ENCODE peak calls at places on chromosomes 11 and 22, in seven cellular contexts. V is amniotic stem cell, W is NCI-H2107, S is mammary epithelial cell, Q is NCI-H510A treated with DMSO at 0.1 percent for 48 hours, I is foreskin melanocyte, U is epithelial cell of esophagus. D is an unnamed sample.

GRCh38 chr11:75659836-75660235 is 9.0 kb downstream of the MAP6 start:
- DNase-seq in V (no peak), W (no peak), S (no peak), Q (no peak), I (no peak), U (no peak), D (no peak)

GRCh38 chr22:26362471-26362870 is 66.6 kb upstream of the ASPHD2 start:
- DNase-seq in V (no peak), W (no peak), S (peak), Q (no peak), I (no peak), U (peak), D (no peak)

GRCh38 chr22:43293259-43293658 is 49.9 kb downstream of the SCUBE1 start:
- DNase-seq in V (no peak), W (no peak), S (no peak), Q (no peak), I (peak), U (peak), D (peak)

GRCh38 chr11:122229611-122230386 is 113.8 kb upstream of the BLID start:
- DNase-seq in V (no peak), W (peak), S (no peak), Q (no peak), I (no peak), U (no peak), D (no peak)

GRCh38 chr11:50037282-50037681 is 4.6 kb downstream of the OR4C45 start:
- DNase-seq in V (no peak), W (no peak), S (no peak), Q (no peak), I (no peak), U (peak), D (peak)

GRCh38 chr11:96337541-96338530 is 5.2 kb downstream of the MAML2 start:
- DNase-seq in V (no peak), W (no peak), S (no peak), Q (no peak), I (no peak), U (peak), D (no peak)

GRCh38 chr11:13016415-13016814 is 7.3 kb downstream of the RASSF10 start:
- DNase-seq in V (no peak), W (no peak), S (peak), Q (peak), I (no peak), U (peak), D (peak)

GRCh38 chr22:19825904-19826618 is 28.6 kb downstream of the GNB1L start:
- DNase-seq in V (no peak), W (no peak), S (no peak), Q (no peak), I (no peak), U (no peak), D (no peak)

GRCh38 chr11:66686801-66687750 is 9.4 kb upstream of the RBM4B start:
- DNase-seq in V (no peak), W (no peak), S (peak), Q (no peak), I (no peak), U (peak), D (no peak)

GRCh38 chr11:112770017-112770416 is 191.2 kb upstream of the NCAM1 start:
- DNase-seq in V (no peak), W (no peak), S (no peak), Q (no peak), I (no peak), U (no peak), D (no peak)

GRCh38 chr11:62542750-62543567 is 3.6 kb downstream of the AHNAK start:
- DNase-seq in V (peak), W (peak), S (peak), Q (peak), I (peak), U (peak), D (peak)

GRCh38 chr11:12005476-12005875 is 3.0 kb downstream of the DKK3 start:
- DNase-seq in V (no peak), W (no peak), S (no peak), Q (no peak), I (no peak), U (peak), D (peak)

GRCh38 chr11:91947215-91947614 is 277.4 kb upstream of the FAT3 start:
- DNase-seq in V (no peak), W (peak), S (peak), Q (peak), I (no peak), U (peak), D (peak)

GRCh38 chr11:67262731-67263675 is 3.3 kb upstream of the GRK2 start:
- DNase-seq in V (peak), W (no peak), S (peak), Q (peak), I (peak), U (peak), D (peak)

GRCh38 chr22:38696606-38697005 is 4.1 kb downstream of the JOSD1 start:
- DNase-seq in V (peak), W (no peak), S (peak), Q (no peak), I (no peak), U (peak), D (peak)

GRCh38 chr22:43857367-43857766 is 4.9 kb downstream of the SULT4A1 start:
- DNase-seq in V (no peak), W (no peak), S (no peak), Q (no peak), I (no peak), U (no peak), D (no peak)

GRCh38 chr11:45876401-45876800 is 9.1 kb upstream of the MAPK8IP1 start:
- DNase-seq in V (no peak), W (no peak), S (no peak), Q (no peak), I (no peak), U (no peak), D (no peak)

GRCh38 chr11:109902764-109903436 is 190.3 kb upstream of the ZC3H12C start:
- DNase-seq in V (no peak), W (no peak), S (no peak), Q (no peak), I (no peak), U (no peak), D (no peak)

GRCh38 chr11:64247729-64248531 is 1.2 kb upstream of the PPP1R14B start:
- DNase-seq in V (no peak), W (no peak), S (no peak), Q (peak), I (peak), U (no peak), D (no peak)

GRCh38 chr11:45921561-45922424 is 663 bp upstream of the LARGE2 start:
- DNase-seq in V (no peak), W (peak), S (no peak), Q (peak), I (no peak), U (no peak), D (no peak)

GRCh38 chr22:46767249-46767985 is 5.0 kb downstream of the TBC1D22A start:
- DNase-seq in V (no peak), W (peak), S (no peak), Q (peak), I (no peak), U (no peak), D (no peak)

GRCh38 chr11:43574949-43575915 is 105.3 kb upstream of the HSD17B12 start:
- DNase-seq in V (no peak), W (no peak), S (no peak), Q (peak), I (peak), U (peak), D (no peak)

GRCh38 chr22:46571642-46572250 is 34.3 kb upstream of the CELSR1 start:
- DNase-seq in V (no peak), W (no peak), S (no peak), Q (no peak), I (no peak), U (no peak), D (no peak)

GRCh38 chr22:24957043-24957442 is 4.5 kb downstream of the KIAA1671 start:
- DNase-seq in V (no peak), W (no peak), S (peak), Q (no peak), I (no peak), U (no peak), D (no peak)

GRCh38 chr11:86914836-86915519 is 40.2 kb downstream of the FZD4 start:
- DNase-seq in V (no peak), W (no peak), S (no peak), Q (no peak), I (no peak), U (no peak), D (no peak)

GRCh38 chr11:119030029-119030328 is 698 bp downstream of the SLC37A4 start:
- DNase-seq in V (no peak), W (no peak), S (no peak), Q (no peak), I (no peak), U (no peak), D (no peak)

GRCh38 chr11:93198221-93198650 is 445 bp upstream of the SLC36A4 start:
- DNase-seq in V (peak), W (no peak), S (peak), Q (peak), I (no peak), U (peak), D (peak)

GRCh38 chr11:1220941-1221721 is 1.7 kb upstream of the MUC5B start:
- DNase-seq in V (no peak), W (no peak), S (no peak), Q (no peak), I (no peak), U (no peak), D (no peak)

GRCh38 chr22:20131593-20131855 is at the start of gene ZDHHC8:
- DNase-seq in V (no peak), W (no peak), S (no peak), Q (no peak), I (no peak), U (peak), D (no peak)

GRCh38 chr11:64762916-64763803 is 3.4 kb upstream of the PYGM start:
- DNase-seq in V (no peak), W (peak), S (no peak), Q (no peak), I (no peak), U (peak), D (no peak)

GRCh38 chr11:68463714-68464113 is 3.2 kb downstream of the PPP6R3 start:
- DNase-seq in V (no peak), W (no peak), S (no peak), Q (no peak), I (no peak), U (no peak), D (no peak)

GRCh38 chr11:10355257-10355661 is 50.4 kb downstream of the ADM start:
- DNase-seq in V (no peak), W (no peak), S (peak), Q (no peak), I (no peak), U (peak), D (peak)

GRCh38 chr22:47014946-47015345 is 252.5 kb downstream of the TBC1D22A start:
- DNase-seq in V (no peak), W (no peak), S (no peak), Q (no peak), I (no peak), U (no peak), D (no peak)

D was measured in MCF 10A.